ENCODE peak calls at places on chromosome 18, in eight cellular contexts. C, B, P, F, Q, H, L and Z are unnamed samples. For H4K20me1, the result is how much of the 10 kb centered on the place peaks cover.

GRCh38 chr18:60372598-60372997 is at the start of gene MC4R:
- DNase-seq in C (peak), P (peak), Q (no peak), B (no peak), H (peak), F (peak), L (no peak), Z (no peak)

GRCh38 chr18:37729715-37730114 is 164.1 kb upstream of the CELF4 start:
- DNase-seq in P (no peak), H (no peak), Q (no peak), C (no peak), B (no peak), L (no peak), F (no peak), Z (no peak)

GRCh38 chr18:3782901-3783300 is 332.9 kb downstream of the TGIF1 start:
- DNase-seq in P (no peak), F (peak), L (no peak), H (peak), B (no peak), C (no peak), Q (no peak), Z (no peak)

GRCh38 chr18:5207471-5207870 is 10.4 kb upstream of the AKAIN1 start:
- DNase-seq in Q (no peak), B (no peak), P (no peak), L (no peak), C (no peak), H (no peak), F (no peak), Z (no peak)

GRCh38 chr18:12048010-12048826 is 45.4 kb upstream of the ANKRD62 start:
- DNase-seq in C (no peak), L (no peak), Q (no peak), H (no peak), P (peak), F (no peak), B (no peak), Z (no peak)

GRCh38 chr18:36752929-36753865 is 75.6 kb downstream of the TPGS2 start:
- DNase-seq in C (no peak), B (no peak), P (no peak), L (no peak), H (peak), Q (no peak), F (peak), Z (no peak)

GRCh38 chr18:35042389-35043066 is 1.3 kb downstream of the MAPRE2 start:
- DNase-seq in Q (no peak), C (no peak), L (no peak), B (peak), P (no peak), H (peak), F (no peak), Z (peak)

GRCh38 chr18:70386582-70386981 is 97.7 kb downstream of the SOCS6 start:
- DNase-seq in C (no peak), F (no peak), P (no peak), Q (no peak), H (no peak), B (no peak), L (no peak), Z (no peak)

GRCh38 chr18:26215247-26215970 is 10.8 kb upstream of the TAF4B start:
- DNase-seq in F (no peak), C (no peak), L (no peak), H (no peak), P (no peak), B (no peak), Q (no peak), Z (peak)

GRCh38 chr18:50661013-50661412 is 101.1 kb downstream of the MAPK4 start:
- DNase-seq in H (no peak), L (no peak), P (no peak), B (no peak), C (no peak), Q (no peak), F (no peak), Z (no peak)

GRCh38 chr18:58590231-58590630 is 38.7 kb downstream of the ALPK2 start:
- DNase-seq in B (no peak), H (peak), F (peak), L (no peak), C (peak), P (peak), Q (peak), Z (no peak)

GRCh38 chr18:9924371-9924943 is 10.6 kb downstream of the VAPA start:
- DNase-seq in F (no peak), Q (no peak), C (no peak), P (no peak), H (no peak), B (no peak), L (no peak), Z (no peak)
- H4K20me1 ChIP-seq in F (half or more), Q (half or more), C (half or more), P (under half), H (under half), B (under half), L (under half), Z (half or more)

GRCh38 chr18:13220326-13220991 is 1.9 kb downstream of the LDLRAD4 start:
- DNase-seq in Q (no peak), P (no peak), F (no peak), C (no peak), L (no peak), H (peak), B (no peak), Z (no peak)

GRCh38 chr18:13219576-13219975 is 1.0 kb downstream of the LDLRAD4 start:
- DNase-seq in B (no peak), L (no peak), H (no peak), C (no peak), F (no peak), P (no peak), Q (no peak), Z (peak)

GRCh38 chr18:13223341-13224148 is 5.0 kb downstream of the LDLRAD4 start:
- DNase-seq in C (peak), L (no peak), F (no peak), Q (no peak), B (no peak), H (no peak), P (no peak), Z (no peak)

GRCh38 chr18:13222371-13223281 is 4.1 kb downstream of the LDLRAD4 start:
- DNase-seq in F (peak), L (no peak), H (peak), P (no peak), B (no peak), C (no peak), Q (peak), Z (no peak)

GRCh38 chr18:13221821-13222220 is 3.3 kb downstream of the LDLRAD4 start:
- DNase-seq in P (no peak), Q (no peak), H (peak), C (no peak), B (no peak), L (no peak), F (no peak), Z (no peak)
- H4K20me1 ChIP-seq in P (under half), Q (under half), H (under half), C (under half), B (under half), L (under half), F (under half), Z (under half)

GRCh38 chr18:46353460-46353859 is 249.3 kb downstream of the HAUS1 start:
- DNase-seq in H (no peak), L (no peak), P (no peak), C (no peak), B (no peak), F (no peak), Q (no peak), Z (no peak)
- H4K20me1 ChIP-seq in H (under half), L (under half), P (under half), C (half or more), B (under half), F (under half), Q (under half), Z (under half)

GRCh38 chr18:46345181-46345465 is 240.9 kb downstream of the HAUS1 start:
- DNase-seq in H (no peak), L (no peak), F (no peak), P (no peak), C (no peak), Q (no peak), B (no peak), Z (no peak)
- H4K20me1 ChIP-seq in H (under half), L (under half), F (under half), P (under half), C (half or more), Q (under half), B (under half), Z (under half)

GRCh38 chr18:24057804-24058203 is 43.2 kb downstream of the TTC39C start:
- DNase-seq in H (no peak), C (no peak), F (no peak), L (no peak), Q (no peak), B (no peak), P (no peak), Z (no peak)
- H4K20me1 ChIP-seq in H (under half), C (under half), F (under half), L (under half), Q (under half), B (under half), P (under half), Z (under half)

GRCh38 chr18:2662990-2663389 is 7.5 kb downstream of the SMCHD1 start:
- DNase-seq in P (no peak), L (no peak), Q (no peak), B (no peak), F (no peak), C (no peak), H (no peak), Z (no peak)
- H4K20me1 ChIP-seq in P (under half), L (under half), Q (under half), B (under half), F (half or more), C (under half), H (under half), Z (under half)

DNA sequence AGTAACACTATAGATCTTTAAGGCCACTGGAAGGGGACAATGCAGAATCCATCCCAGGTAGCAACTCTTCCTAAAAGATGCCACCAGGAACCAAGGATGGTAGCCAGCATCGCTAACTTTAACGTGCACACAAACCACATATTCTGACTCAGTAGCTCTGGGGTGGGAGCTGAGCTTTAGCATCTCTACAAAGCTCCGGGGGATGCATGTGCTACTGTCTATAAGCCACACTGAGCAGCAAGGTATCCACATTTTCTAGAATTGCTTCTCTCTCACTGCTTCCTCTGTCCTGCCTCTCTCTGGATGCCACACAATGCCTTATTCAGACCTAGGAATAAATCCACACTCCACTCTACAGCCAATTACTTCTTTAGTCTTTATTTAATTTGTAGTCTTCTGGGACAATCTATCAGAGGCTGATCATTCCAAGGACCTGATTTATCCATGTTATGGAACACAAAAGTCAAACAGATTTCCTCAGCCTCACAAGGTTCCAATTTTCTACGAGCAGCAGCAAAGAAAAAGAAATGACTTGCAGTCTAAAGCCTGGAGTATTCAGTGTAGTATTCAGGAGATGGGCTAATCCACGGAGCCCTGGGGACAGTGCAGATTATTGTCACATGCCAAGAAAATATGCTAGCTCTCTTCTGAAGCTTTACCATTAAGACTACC is 4.4 kb downstream of the BCL2 start:
- DNase-seq in F (no peak), Q (no peak), B (no peak), H (no peak), P (no peak), L (no peak), C (no peak), Z (peak)
- H4K20me1 ChIP-seq in F (under half), Q (under half), B (under half), H (under half), P (under half), L (under half), C (under half), Z (half or more)

GRCh38 chr18:23143871-23144270 is 8.6 kb downstream of the CABLES1 start:
- DNase-seq in P (no peak), H (peak), L (no peak), C (no peak), Q (no peak), B (no peak), F (no peak), Z (no peak)

GRCh38 chr18:23143059-23143831 is 8.0 kb downstream of the CABLES1 start:
- DNase-seq in P (no peak), Q (no peak), H (no peak), F (no peak), C (no peak), B (no peak), L (no peak), Z (no peak)

GRCh38 chr18:23142285-23142929 is 7.1 kb downstream of the CABLES1 start:
- DNase-seq in F (no peak), Q (peak), P (no peak), B (no peak), L (no peak), H (no peak), C (no peak), Z (no peak)

GRCh38 chr18:23145613-23146012 is 10.3 kb downstream of the CABLES1 start:
- DNase-seq in F (no peak), P (no peak), C (no peak), Q (no peak), B (no peak), H (no peak), L (no peak), Z (no peak)

DNA sequence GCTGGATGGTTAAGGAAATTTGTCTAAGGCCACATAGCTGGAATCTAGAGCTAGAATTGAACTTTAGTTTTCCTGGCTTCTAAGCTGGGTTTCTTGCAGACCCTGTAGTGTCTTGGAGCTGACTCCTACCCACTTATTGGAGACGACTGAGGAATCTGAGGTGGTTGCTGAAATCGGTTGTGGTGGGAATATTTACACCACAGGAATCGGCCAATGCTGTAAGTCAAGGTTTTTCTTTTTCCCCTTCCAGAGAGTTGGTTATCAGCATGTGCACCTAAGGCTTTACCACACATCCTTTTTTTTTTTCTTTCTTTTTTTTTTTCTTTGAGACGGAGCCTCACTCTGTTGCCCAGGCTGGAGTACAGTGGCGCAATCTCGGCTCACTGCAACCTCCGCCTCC is 9.3 kb downstream of the CABLES1 start:
- DNase-seq in H (no peak), Q (no peak), C (no peak), F (no peak), P (no peak), L (no peak), B (no peak), Z (no peak)
- H4K20me1 ChIP-seq in H (under half), Q (under half), C (under half), F (half or more), P (under half), L (under half), B (under half), Z (under half)

GRCh38 chr18:76398295-76398694 is 96.7 kb downstream of the ZNF516 start:
- DNase-seq in F (no peak), P (no peak), C (no peak), B (no peak), L (no peak), H (no peak), Q (no peak), Z (no peak)

GRCh38 chr18:76399613-76400391 is 95.2 kb downstream of the ZNF516 start:
- DNase-seq in F (no peak), L (no peak), H (no peak), C (peak), P (no peak), Q (no peak), B (no peak), Z (no peak)

GRCh38 chr18:76396792-76397191 is 98.2 kb downstream of the ZNF516 start:
- DNase-seq in P (no peak), L (no peak), C (no peak), F (no peak), B (no peak), Q (no peak), H (no peak), Z (no peak)

GRCh38 chr18:76397631-76398030 is 97.4 kb downstream of the ZNF516 start:
- DNase-seq in B (no peak), H (no peak), F (no peak), P (no peak), L (no peak), C (no peak), Q (no peak), Z (no peak)

DNA sequence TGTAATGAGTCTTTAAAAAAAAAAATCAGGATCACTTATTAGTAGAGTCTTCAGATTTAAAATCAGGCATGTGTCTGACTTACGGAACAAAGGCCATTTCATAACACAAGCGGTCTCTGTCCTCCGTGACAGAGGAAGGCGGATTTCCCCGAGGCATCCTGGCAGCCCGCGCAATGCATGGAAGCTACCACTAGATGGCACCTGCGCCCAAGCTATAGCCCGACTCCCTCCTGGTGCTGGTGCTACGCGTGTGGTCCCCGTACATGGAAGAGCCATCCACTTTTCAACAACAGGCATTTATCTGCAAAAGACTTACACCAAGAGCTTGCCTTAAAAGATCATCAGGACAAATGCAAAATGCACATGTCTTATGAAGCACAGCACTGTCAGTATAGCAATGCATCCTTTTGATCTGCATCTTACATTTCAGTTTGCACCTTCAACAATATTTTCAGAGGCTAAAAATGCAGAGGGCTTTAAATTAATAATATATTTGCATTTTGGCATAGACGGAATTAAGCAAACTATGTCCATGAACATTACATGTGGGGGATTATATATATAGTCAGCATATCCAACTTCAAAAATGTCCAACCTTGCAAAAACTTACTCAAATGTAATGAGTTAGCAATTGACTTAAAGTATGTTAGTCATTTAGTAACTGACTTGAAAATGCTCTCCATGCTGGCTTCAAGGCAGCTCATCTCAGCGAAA is 96.0 kb downstream of the ZNF516 start:
- DNase-seq in H (peak), P (peak), L (peak), Q (peak), F (peak), B (peak), C (peak), Z (peak)
- H4K20me1 ChIP-seq in H (under half), P (under half), L (under half), Q (half or more), F (half or more), B (under half), C (half or more), Z (half or more)